ENCODE peak calls at places on chromosomes 6 and 20, in four cellular contexts. R is GM23338, B is PC-9, P is MM.1S. Y is an unnamed sample. For H3F3A, the result is how much of the 10 kb centered on the place peaks cover.

GRCh38 chr20:10218536-10219451 is at the start of gene SNAP25:
- DNase-seq in R (peak), B (no peak), P (no peak), Y (peak)

GRCh38 chr20:63222541-63222940 is 6.6 kb upstream of the YTHDF1 start:
- DNase-seq in R (no peak), B (peak), P (no peak), Y (no peak)

GRCh38 chr20:61263084-61263695 is 11.1 kb downstream of the CDH4 start:
- DNase-seq in R (peak), B (no peak), P (peak), Y (peak)

GRCh38 chr20:47610247-47610944 is 108.7 kb downstream of the NCOA3 start:
- DNase-seq in R (no peak), B (peak), P (peak), Y (peak)

GRCh38 chr6:110882824-110883554 is 8.4 kb downstream of the AMD1 start:
- DNase-seq in R (no peak), B (no peak), P (no peak), Y (no peak)

GRCh38 chr6:66662721-66663120 is 955.7 kb upstream of the EYS start:
- DNase-seq in R (peak), B (no peak), P (no peak), Y (no peak)

GRCh38 chr20:32418376-32418775 is 60.2 kb downstream of the ASXL1 start:
- DNase-seq in R (no peak), B (no peak), P (no peak), Y (no peak)

GRCh38 chr6:100664274-100665040 is 199.7 kb upstream of the SIM1 start:
- DNase-seq in R (peak), B (no peak), P (peak), Y (peak)

GRCh38 chr6:113495521-113495920 is 361.6 kb upstream of the MARCKS start:
- DNase-seq in R (no peak), B (peak), P (no peak), Y (peak)

GRCh38 chr20:17557675-17558006 is 12.2 kb upstream of the DSTN start:
- DNase-seq in R (no peak), B (peak), P (no peak), Y (peak)

GRCh38 chr6:80696268-80696667 is 589.8 kb downstream of the BCKDHB start:
- DNase-seq in R (no peak), B (no peak), P (no peak), Y (no peak)

GRCh38 chr6:7998103-7998725 is 66.0 kb downstream of the BLOC1S5 start:
- DNase-seq in R (no peak), B (no peak), P (no peak), Y (peak)

GRCh38 chr6:161414800-161415199 is 140.9 kb upstream of the AGPAT4 start:
- DNase-seq in R (no peak), B (no peak), P (no peak), Y (no peak)

GRCh38 chr6:44176935-44177509 is 18.4 kb downstream of the CAPN11 start:
- DNase-seq in R (no peak), B (no peak), P (no peak), Y (no peak)

GRCh38 chr6:14635195-14635594 is 517.6 kb downstream of the CD83 start:
- DNase-seq in R (no peak), B (no peak), P (peak), Y (no peak)

GRCh38 chr20:1330075-1330830 is 1.3 kb upstream of the SDCBP2 start:
- DNase-seq in R (no peak), B (no peak), P (no peak), Y (peak)

GRCh38 chr6:15996030-15996429 is 132.9 kb upstream of the MYLIP start:
- DNase-seq in R (no peak), B (no peak), P (no peak), Y (peak)

GRCh38 chr6:136654086-136654485 is 103.9 kb upstream of the MAP7 start:
- DNase-seq in R (peak), B (no peak), P (no peak), Y (no peak)

GRCh38 chr20:48826883-48827771 is 672 bp downstream of the PREX1 start:
- DNase-seq in R (peak), B (no peak), P (peak), Y (peak)

GRCh38 chr20:36950432-36951197 is 893 bp downstream of the SAMHD1 start:
- DNase-seq in R (peak), B (no peak), P (peak), Y (peak)

GRCh38 chr6:170232186-170233002 is 58.5 kb downstream of the DLL1 start:
- DNase-seq in R (no peak), B (no peak), P (no peak), Y (peak)

GRCh38 chr6:32627831-32628230 is 9.4 kb upstream of the HLA-DQA1 start:
- DNase-seq in R (no peak), B (no peak), P (no peak), Y (no peak)

GRCh38 chr6:85459224-85459901 is 9.5 kb downstream of the NT5E start:
- DNase-seq in R (no peak), B (peak), P (no peak), Y (peak)

DNA sequence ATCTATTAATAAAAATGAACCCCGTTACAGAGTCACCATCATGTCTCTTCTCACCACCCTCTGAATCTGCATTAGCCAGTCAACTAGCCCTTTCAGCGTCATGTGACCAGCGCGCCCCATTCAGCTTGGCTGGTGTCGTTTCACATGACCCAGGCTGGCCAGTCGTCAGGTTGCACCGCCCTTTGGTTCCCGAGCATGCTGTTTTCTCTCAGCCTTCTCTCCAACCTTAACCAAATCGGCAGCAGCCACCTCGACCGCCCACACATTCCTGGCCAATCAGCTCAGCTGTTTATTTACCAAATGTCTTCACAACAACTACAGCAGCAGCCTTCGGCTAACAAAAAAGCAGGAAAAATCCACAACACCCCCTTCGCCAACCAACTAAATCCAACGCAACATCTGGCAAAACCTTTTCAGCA is 5.6 kb downstream of the SRSF3 start:
- DNase-seq in R (peak), B (no peak), P (peak), Y (peak)
- H3F3A ChIP-seq in R (half or more), B (half or more), P (half or more), Y (half or more)

GRCh38 chr6:46652603-46653438 is at the start of the genes CYP39A1 and SLC25A27:
- DNase-seq in R (peak), B (peak), P (peak), Y (peak)
- TF ChIP-seq EZH2 in R (no peak), B (no peak), P (no peak), Y (no peak)

GRCh38 chr20:41398408-41398807 is 31.8 kb upstream of the EMILIN3 start:
- DNase-seq in R (no peak), B (no peak), P (no peak), Y (no peak)
- H3F3A ChIP-seq in R (under half), B (under half), P (under half), Y (under half)

DNA sequence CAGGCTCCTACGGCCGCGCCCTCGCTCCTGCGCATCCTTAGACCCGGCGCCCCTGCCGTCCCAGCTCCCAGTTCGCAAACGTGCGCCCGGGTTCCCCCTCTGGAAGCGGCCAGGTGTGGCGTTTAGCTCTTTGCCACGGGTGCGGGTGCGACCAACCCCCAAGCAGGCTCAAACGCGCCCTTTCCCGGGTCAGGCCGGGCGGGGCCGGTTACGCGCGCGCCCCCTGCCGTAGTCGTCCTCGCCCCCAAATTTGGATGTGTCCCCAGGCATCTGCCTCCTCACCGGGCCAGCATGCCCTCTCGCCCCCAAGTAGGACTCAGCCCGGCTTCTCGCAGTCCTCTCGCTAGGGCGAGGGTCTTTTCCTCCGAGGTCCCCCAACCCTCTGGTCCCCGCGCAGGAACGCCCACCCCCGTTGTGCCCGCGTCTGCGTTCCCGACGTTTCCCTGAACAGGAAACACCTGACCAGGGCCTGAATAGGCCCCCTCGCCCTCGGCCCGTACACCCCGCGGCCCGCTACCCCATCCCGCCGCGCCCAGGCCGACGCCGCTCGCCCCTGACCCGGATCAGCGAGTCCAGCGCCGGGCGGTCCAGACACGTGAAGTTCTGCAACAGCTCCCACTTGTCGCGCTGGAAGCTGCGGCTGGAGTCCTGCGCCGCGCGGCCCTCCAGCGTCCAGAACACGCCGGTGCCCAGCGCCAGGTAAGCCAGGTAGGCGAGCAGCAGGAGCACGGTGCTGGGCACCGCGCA is 520 bp downstream of the KCNK17 start:
- DNase-seq in R (peak), B (no peak), P (no peak), Y (no peak)
- TF ChIP-seq EZH2 in R (peak), B (no peak), P (no peak), Y (peak)

Y was measured in GM23248.